ENCODE peak calls at places on chromosomes 2 and 18, in seven cellular contexts. N is hepatic stellate cell, H is B cell, C is HEK293T, J is EL, F is NCI-H2227 treated with DMSO at 0.1 percent for 48 hours, X is A172. K is an unnamed sample.

GRCh38 chr18:46051731-46052461 is 20.2 kb downstream of the PSTPIP2 start:
- DNase-seq in N (peak), H (no peak), C (no peak), J (peak), F (no peak), X (no peak), K (no peak)

GRCh38 chr2:159807183-159808037 is 9.4 kb upstream of the CD302 start:
- DNase-seq in N (peak), H (peak), C (peak), J (peak), F (peak), X (peak), K (peak)

GRCh38 chr2:54416166-54416798 is 39.8 kb upstream of the SPTBN1 start:
- DNase-seq in N (no peak), H (no peak), C (no peak), J (peak), F (no peak), X (no peak), K (peak)

GRCh38 chr2:189676471-189676870 is 2.0 kb downstream of the ANKAR start:
- DNase-seq in N (no peak), H (no peak), C (no peak), J (no peak), F (no peak), X (peak), K (no peak)

GRCh38 chr2:74767618-74768017 is 66.3 kb upstream of the HK2 start:
- DNase-seq in N (no peak), H (no peak), C (no peak), J (no peak), F (no peak), X (no peak), K (no peak)

GRCh38 chr2:227164745-227165350 is 424 bp downstream of the COL4A3 start:
- DNase-seq in N (peak), H (peak), C (peak), J (peak), F (no peak), X (peak), K (no peak)

GRCh38 chr18:70107037-70107436 is 98.5 kb downstream of the RTTN start:
- DNase-seq in N (no peak), H (no peak), C (no peak), J (no peak), F (no peak), X (no peak), K (no peak)

GRCh38 chr18:9039441-9039950 is 63.0 kb upstream of the NDUFV2 start:
- DNase-seq in N (no peak), H (no peak), C (no peak), J (no peak), F (no peak), X (no peak), K (no peak)

GRCh38 chr18:59051470-59052165 is 88.1 kb upstream of the SEC11C start:
- DNase-seq in N (no peak), H (no peak), C (no peak), J (no peak), F (no peak), X (no peak), K (no peak)

GRCh38 chr2:173159794-173160463 is 84.3 kb downstream of the MAP3K20 start:
- DNase-seq in N (peak), H (no peak), C (peak), J (peak), F (no peak), X (peak), K (no peak)

GRCh38 chr2:72141032-72141645 is 6.5 kb downstream of the CYP26B1 start:
- DNase-seq in N (no peak), H (peak), C (no peak), J (no peak), F (no peak), X (no peak), K (no peak)

GRCh38 chr2:79040967-79041582 is 15.6 kb downstream of the REG3G start:
- DNase-seq in N (no peak), H (no peak), C (peak), J (no peak), F (peak), X (peak), K (no peak)

GRCh38 chr2:145682536-145683157 is 1162.7 kb upstream of the ZEB2 start:
- DNase-seq in N (no peak), H (no peak), C (no peak), J (no peak), F (no peak), X (peak), K (no peak)

GRCh38 chr2:35827086-35827485 is 528.5 kb upstream of the CRIM1 start:
- DNase-seq in N (no peak), H (no peak), C (no peak), J (no peak), F (no peak), X (no peak), K (no peak)

GRCh38 chr18:79634593-79634992 is 45.0 kb upstream of the CTDP1 start:
- DNase-seq in N (no peak), H (no peak), C (no peak), J (no peak), F (no peak), X (peak), K (no peak)

GRCh38 chr2:113225505-113226259 is 51.9 kb downstream of the PSD4 start:
- DNase-seq in N (no peak), H (no peak), C (peak), J (no peak), F (peak), X (peak), K (no peak)

GRCh38 chr2:172552547-172553291 is 3.2 kb upstream of the PDK1 start:
- DNase-seq in N (peak), H (no peak), C (no peak), J (peak), F (no peak), X (peak), K (no peak)

GRCh38 chr2:68692511-68692910 is 42.1 kb upstream of the ARHGAP25 start:
- DNase-seq in N (no peak), H (no peak), C (no peak), J (no peak), F (no peak), X (no peak), K (peak)

GRCh38 chr2:108129636-108130035 is 110.1 kb upstream of the SULT1C3 start:
- DNase-seq in N (no peak), H (no peak), C (no peak), J (no peak), F (no peak), X (no peak), K (no peak)

GRCh38 chr2:211745295-211746097 is 793.1 kb downstream of the ERBB4 start:
- DNase-seq in N (peak), H (peak), C (peak), J (peak), F (peak), X (peak), K (peak)

GRCh38 chr18:61750840-61751668 is 141.8 kb downstream of the RNF152 start:
- DNase-seq in N (no peak), H (no peak), C (no peak), J (no peak), F (no peak), X (no peak), K (no peak)

GRCh38 chr2:100230754-100231153 is 88.4 kb upstream of the AFF3 start:
- DNase-seq in N (no peak), H (no peak), C (no peak), J (peak), F (no peak), X (peak), K (no peak)

GRCh38 chr2:214410918-214411554 is at the start of gene VWC2L:
- DNase-seq in N (peak), H (no peak), C (peak), J (peak), F (peak), X (peak), K (peak)

GRCh38 chr18:49548266-49548665 is 13.6 kb upstream of the LIPG start:
- DNase-seq in N (no peak), H (no peak), C (no peak), J (peak), F (no peak), X (peak), K (no peak)

GRCh38 chr18:34031810-34032209 is 192.9 kb downstream of the NOL4 start:
- DNase-seq in N (no peak), H (no peak), C (peak), J (no peak), F (no peak), X (no peak), K (no peak)

GRCh38 chr2:215793747-215794595 is 219.4 kb downstream of the MREG start:
- DNase-seq in N (peak), H (no peak), C (no peak), J (peak), F (no peak), X (peak), K (peak)

GRCh38 chr2:202061695-202062094 is 11.4 kb upstream of the KIAA2012 start:
- DNase-seq in N (no peak), H (no peak), C (no peak), J (no peak), F (no peak), X (no peak), K (no peak)

GRCh38 chr2:68708629-68709028 is 26.0 kb upstream of the ARHGAP25 start:
- DNase-seq in N (no peak), H (no peak), C (no peak), J (no peak), F (no peak), X (no peak), K (no peak)

GRCh38 chr2:23901966-23902942 is 24.7 kb downstream of the ATAD2B start:
- DNase-seq in N (no peak), H (no peak), C (no peak), J (peak), F (no peak), X (no peak), K (no peak)

GRCh38 chr2:33412920-33413319 is 63.5 kb upstream of the RASGRP3 start:
- DNase-seq in N (peak), H (no peak), C (peak), J (peak), F (peak), X (peak), K (peak)

GRCh38 chr2:212135739-212136138 is 402.9 kb downstream of the ERBB4 start:
- DNase-seq in N (no peak), H (no peak), C (no peak), J (peak), F (no peak), X (peak), K (no peak)

GRCh38 chr2:159214325-159214865 is 72.1 kb downstream of the WDSUB1 start:
- DNase-seq in N (no peak), H (no peak), C (no peak), J (no peak), F (no peak), X (no peak), K (no peak)

GRCh38 chr2:94982661-94983060 is 42.8 kb upstream of the MAL start:
- DNase-seq in N (no peak), H (no peak), C (no peak), J (peak), F (no peak), X (peak), K (no peak)